ENCODE peak calls at places on chromosome 1, in six cellular contexts. L is tibial artery; H is CD8-positive, alpha-beta T cell; Z is fibroblast of the aortic adventitia; A is AG09309; X is foreskin keratinocyte. P is an unnamed sample.

GRCh38 chr1:2233997-2234761 is 6.1 kb downstream of the SKI start:
- DNase-seq in L (peak; percentile 97), H (peak; percentile 73), Z (peak; percentile 96), X (peak; percentile 55), A (peak; percentile 89), P (peak; percentile 91)

GRCh38 chr1:56370513-56370912 is 208.8 kb downstream of the PLPP3 start:
- DNase-seq in X (no peak), H (no peak), L (no peak), A (no peak), Z (no peak), P (no peak)

GRCh38 chr1:171434717-171435346 is 50.5 kb upstream of the PRRC2C start:
- DNase-seq in Z (peak; percentile 91), H (no peak), X (peak; percentile 91), A (peak; percentile 21), L (peak; percentile 73), P (no peak)

GRCh38 chr1:39359028-39359570 is 132.3 kb upstream of the BMP8A start:
- DNase-seq in A (no peak), L (no peak), Z (peak; percentile 68), X (no peak), H (no peak), P (no peak)

GRCh38 chr1:9655127-9655723 is 3.7 kb downstream of the PIK3CD start:
- DNase-seq in X (no peak), L (no peak), Z (no peak), A (no peak), H (peak; percentile 12), P (no peak)

GRCh38 chr1:31111290-31111951 is 45.9 kb upstream of the PUM1 start:
- DNase-seq in H (no peak), Z (no peak), L (peak; percentile 29), X (peak; percentile 76), A (peak; percentile 51), P (no peak)

GRCh38 chr1:78070758-78071157 is 25.0 kb downstream of the GIPC2 start:
- DNase-seq in Z (peak; percentile 72), A (peak; percentile 61), L (no peak), H (no peak), X (peak; percentile 90), P (no peak)

GRCh38 chr1:211613108-211613947 is 34.4 kb upstream of the SLC30A1 start:
- DNase-seq in Z (peak; percentile 98), H (no peak), X (peak; percentile 84), L (peak; percentile 97), A (peak; percentile 95), P (peak; percentile 90)

GRCh38 chr1:58848818-58849411 is 65.1 kb upstream of the JUN start:
- DNase-seq in H (no peak), Z (peak; percentile 99), L (peak; percentile 71), X (peak; percentile 100), A (peak; percentile 93), P (peak; percentile 86)

GRCh38 chr1:32500387-32501209 is 35.7 kb downstream of the ZBTB8B start:
- DNase-seq in A (no peak), Z (peak; percentile 54), L (peak; percentile 69), H (no peak), X (peak; percentile 36), P (peak; percentile 86)

GRCh38 chr1:22246755-22247480 is 104.0 kb upstream of the WNT4 start:
- DNase-seq in L (no peak), X (no peak), A (no peak), Z (no peak), H (no peak), P (no peak)

GRCh38 chr1:22245716-22246115 is 102.8 kb upstream of the WNT4 start:
- DNase-seq in H (no peak), A (no peak), X (no peak), L (no peak), Z (no peak), P (no peak)

GRCh38 chr1:22241811-22242210 is 98.9 kb upstream of the WNT4 start:
- DNase-seq in L (no peak), X (no peak), Z (no peak), H (no peak), A (no peak), P (no peak)

GRCh38 chr1:22247527-22248218 is 104.8 kb upstream of the WNT4 start:
- DNase-seq in H (no peak), L (no peak), A (no peak), Z (no peak), X (no peak), P (no peak)

GRCh38 chr1:22245100-22245650 is 102.3 kb upstream of the WNT4 start:
- DNase-seq in H (no peak), L (no peak), X (no peak), A (no peak), Z (no peak), P (no peak)
- TF ChIP-seq CTCF in H (no peak), L (no peak), X (no peak), A (no peak), Z (no peak), P (no peak)

DNA sequence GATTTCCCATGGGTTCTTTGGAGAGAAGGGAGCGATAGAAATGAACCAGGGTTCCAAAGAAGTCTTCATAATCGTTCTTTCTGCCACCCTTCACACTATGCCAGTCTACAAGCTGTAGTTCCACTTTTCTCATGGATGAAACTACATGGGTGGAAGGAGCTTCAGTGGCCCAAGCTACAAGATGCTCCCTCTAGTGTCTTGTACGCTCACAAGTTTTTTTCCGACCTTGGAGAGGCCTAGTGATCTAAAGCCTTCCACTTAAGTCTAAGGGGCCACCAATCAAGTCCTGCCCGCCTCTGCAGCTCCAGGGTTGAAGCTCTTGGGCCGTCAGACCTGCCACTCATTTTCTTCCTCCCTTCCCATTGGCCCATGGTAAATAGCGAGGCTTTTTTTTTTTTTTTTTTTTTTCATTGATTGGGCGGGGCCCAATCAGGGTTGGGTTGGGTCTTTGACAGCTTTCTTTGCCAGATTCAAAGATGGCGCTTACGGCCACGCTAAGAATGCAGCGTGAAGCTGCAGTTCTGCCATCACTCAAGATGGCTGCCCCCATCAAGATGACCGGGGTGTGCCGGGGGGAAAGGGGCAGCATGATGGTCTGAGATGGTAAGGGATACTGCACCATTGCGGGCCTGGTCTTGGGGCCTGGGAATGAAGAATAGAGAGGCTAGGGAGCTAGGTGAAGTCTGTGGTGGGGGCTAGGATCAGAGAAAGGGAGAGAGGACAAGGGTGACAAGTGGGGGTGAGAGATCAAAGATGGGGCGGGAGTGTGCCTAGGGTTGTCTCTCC is at the start of gene TOMM40L:
- DNase-seq in A (peak; percentile 100), H (peak; percentile 77), L (peak; percentile 93), Z (peak; percentile 100), X (peak; percentile 99), P (peak; percentile 95)
- TF ChIP-seq CTCF in A (peak; percentile 72), H (peak; percentile 63), L (peak; percentile 35), Z (peak; percentile 78), X (peak; percentile 84), P (peak; percentile 64)

DNA sequence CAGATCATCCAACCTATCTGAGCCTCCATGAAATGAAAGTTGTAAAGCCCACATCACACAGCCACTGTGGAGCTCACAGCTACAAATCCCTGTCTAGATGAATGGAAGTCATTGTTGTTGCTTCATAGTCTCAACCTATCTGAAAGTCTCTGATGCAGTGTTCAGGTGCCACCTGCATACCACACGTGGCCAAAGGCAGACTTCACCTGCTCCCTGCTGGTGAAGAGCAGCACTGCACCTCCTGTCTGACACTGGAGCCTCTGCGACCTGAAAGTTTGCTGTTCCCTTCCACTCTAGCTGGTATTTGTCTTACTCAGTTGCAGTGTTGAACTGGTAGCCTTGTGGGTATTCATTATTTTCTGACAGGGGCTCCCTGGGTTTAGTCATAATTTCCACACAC is 18.4 kb downstream of the LORICRIN start:
- DNase-seq in X (peak; percentile 65), Z (no peak), H (peak; percentile 15), L (no peak), A (no peak), P (no peak)
- TF ChIP-seq CTCF in X (peak; percentile 82), Z (peak; percentile 45), H (peak; percentile 49), L (no peak), A (peak; percentile 41), P (peak; percentile 34)

DNA sequence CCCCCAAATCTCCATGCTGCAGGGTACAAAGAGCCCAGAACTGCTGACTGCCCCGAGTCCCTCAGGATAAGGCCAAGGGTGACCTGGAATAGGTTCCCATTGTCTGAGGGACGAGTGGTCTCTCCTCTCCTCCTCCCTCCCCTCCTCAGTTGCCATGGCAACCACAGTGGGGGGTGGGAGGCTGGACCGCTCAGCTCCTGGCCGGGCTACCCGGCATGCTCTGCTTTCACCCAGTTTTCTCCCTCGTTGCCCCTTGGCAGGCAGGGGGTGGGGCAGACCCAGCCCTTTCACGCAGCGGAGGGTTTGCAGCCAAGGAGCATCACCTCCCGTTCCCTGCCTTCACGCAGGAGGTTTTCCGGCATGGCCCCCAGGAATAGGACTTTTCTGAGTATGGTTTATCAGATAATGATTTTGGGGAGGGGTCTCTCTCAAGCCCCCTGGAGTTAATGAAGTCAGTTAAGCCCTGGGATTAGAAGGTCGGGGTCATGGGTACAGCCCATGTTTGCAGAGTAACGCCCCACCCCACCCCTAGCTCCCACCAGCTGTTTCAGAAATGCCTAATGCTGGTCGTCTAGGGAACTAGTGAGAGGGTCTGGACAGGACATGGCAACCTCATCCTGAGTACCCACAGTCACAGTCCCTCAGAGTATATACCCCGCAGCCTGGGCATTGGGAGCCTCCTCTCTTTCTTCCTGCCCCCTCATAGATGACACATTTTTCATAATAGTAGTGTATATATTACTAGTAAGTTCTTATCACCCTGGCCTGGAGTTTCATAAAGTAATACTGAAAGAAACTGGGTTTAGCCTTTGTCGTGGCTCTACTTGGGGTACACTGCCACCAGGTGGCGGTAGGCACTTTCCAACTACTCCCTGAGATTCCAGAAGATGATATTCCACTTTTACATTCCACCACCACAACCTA is 20.7 kb downstream of the C1QB start:
- DNase-seq in H (no peak), L (peak; percentile 62), Z (peak; percentile 80), A (peak; percentile 28), X (peak; percentile 18), P (no peak)
- TF ChIP-seq CTCF in H (no peak), L (peak; percentile 41), Z (peak; percentile 85), A (peak; percentile 87), X (peak; percentile 82), P (peak; percentile 89)

GRCh38 chr1:63322944-63323865 is 838 bp downstream of the FOXD3 start:
- DNase-seq in X (no peak), Z (no peak), H (no peak), A (no peak), L (no peak), P (no peak)
- TF ChIP-seq CTCF in X (no peak), Z (no peak), H (no peak), A (no peak), L (no peak), P (no peak)

GRCh38 chr1:63063367-63063766 is 259.0 kb upstream of the FOXD3 start:
- DNase-seq in X (no peak), Z (no peak), A (no peak), H (no peak), L (no peak), P (no peak)
- TF ChIP-seq CTCF in X (no peak), Z (no peak), A (no peak), H (no peak), L (no peak), P (peak; percentile 6)

P was measured in osteocyte.